ENCODE peak calls at places on chromosomes 13 and 19, in ten cellular contexts. K, E, O, Q, S, U, V, P, A and M are unnamed samples.

GRCh38 chr19:13281567-13282291 is 131.5 kb downstream of the IER2 start:
- DNase-seq in E (no peak), S (peak), Q (no peak), V (no peak), A (no peak), O (peak), U (no peak), P (no peak), K (no peak), M (peak)

GRCh38 chr13:27821566-27821965 is 29.3 kb downstream of the GSX1 start:
- DNase-seq in K (no peak), E (no peak), S (no peak), V (no peak), Q (peak), U (no peak), P (no peak), A (no peak), O (no peak), M (no peak)

GRCh38 chr19:5578094-5578846 is 10.5 kb upstream of the TINCR start:
- DNase-seq in Q (peak), V (no peak), P (peak), U (peak), E (peak), K (peak), O (peak), S (no peak), A (peak), M (peak)

GRCh38 chr19:54199401-54199800 is 1.3 kb upstream of the RPS9 start:
- DNase-seq in U (no peak), O (no peak), E (no peak), A (no peak), K (no peak), S (no peak), V (no peak), Q (no peak), P (no peak), M (no peak)

GRCh38 chr19:27672309-27673047 is 1540.5 kb downstream of the UQCRFS1 start:
- DNase-seq in V (no peak), S (no peak), U (no peak), A (no peak), O (no peak), E (no peak), K (no peak), P (no peak), Q (no peak), M (no peak)

GRCh38 chr19:7743425-7743841 is 3.9 kb downstream of the CD209 start:
- DNase-seq in O (no peak), V (no peak), Q (no peak), U (no peak), A (no peak), K (no peak), E (peak), P (no peak), S (no peak), M (no peak)

GRCh38 chr13:23020246-23020843 is 160.4 kb upstream of the SGCG start:
- DNase-seq in U (no peak), S (peak), Q (peak), E (peak), P (peak), O (peak), A (peak), V (peak), K (no peak), M (peak)

GRCh38 chr13:80469105-80469840 is 128.3 kb upstream of the SPRY2 start:
- DNase-seq in E (no peak), P (no peak), U (no peak), O (no peak), A (no peak), V (no peak), Q (no peak), K (no peak), S (no peak), M (no peak)

GRCh38 chr19:40433391-40434216 is 7.8 kb upstream of the SERTAD1 start:
- DNase-seq in P (peak), Q (peak), K (no peak), O (peak), S (peak), V (peak), U (peak), A (peak), E (peak), M (peak)

GRCh38 chr13:24038846-24039330 is 121.6 kb upstream of the SPATA13 start:
- DNase-seq in O (peak), V (peak), Q (no peak), A (no peak), S (no peak), K (no peak), P (peak), E (no peak), U (no peak), M (peak)